ENCODE peak calls at places on chromosomes 4 and X, in four cellular contexts. One of them, this sample, is unnamed.

GRCh38 chrX:41027388-41027787 is 57.9 kb upstream of the USP9X start:
- DNase-seq in HepG2: no peak
- DNase-seq in GM12878: no peak
- DNase-seq in K562: no peak
- DNase-seq in this sample: no peak

GRCh38 chrX:13223868-13224555 is 95.8 kb downstream of the ATXN3L start:
- DNase-seq in HepG2: peak
- DNase-seq in GM12878: no peak
- DNase-seq in K562: no peak
- DNase-seq in this sample: no peak

GRCh38 chr4:41028392-41029076 is 185.8 kb downstream of the APBB2 start:
- DNase-seq in HepG2: no peak
- DNase-seq in GM12878: peak
- DNase-seq in K562: no peak
- DNase-seq in this sample: no peak

GRCh38 chr4:139488442-139488841 is 34.5 kb downstream of the RAB33B start:
- DNase-seq in HepG2: no peak
- DNase-seq in GM12878: no peak
- DNase-seq in K562: no peak
- DNase-seq in this sample: no peak

GRCh38 chrX:75118296-75118695 is 37.8 kb downstream of the ABCB7 start:
- DNase-seq in HepG2: no peak
- DNase-seq in GM12878: no peak
- DNase-seq in K562: no peak
- DNase-seq in this sample: no peak

GRCh38 chrX:3820170-3820569 is 106.7 kb upstream of the PRKX start:
- DNase-seq in HepG2: no peak
- DNase-seq in GM12878: no peak
- DNase-seq in K562: no peak
- DNase-seq in this sample: no peak

GRCh38 chrX:137600769-137601168 is 34.8 kb downstream of the ZIC3 start:
- DNase-seq in HepG2: no peak
- DNase-seq in GM12878: no peak
- DNase-seq in K562: no peak
- DNase-seq in this sample: no peak

GRCh38 chrX:111052478-111052877 is 43.5 kb upstream of the PAK3 start:
- DNase-seq in HepG2: no peak
- DNase-seq in GM12878: no peak
- DNase-seq in K562: no peak
- DNase-seq in this sample: no peak

GRCh38 chr4:151331276-151332042 is 6.1 kb upstream of the SH3D19 start:
- DNase-seq in HepG2: peak
- DNase-seq in GM12878: no peak
- DNase-seq in K562: no peak
- DNase-seq in this sample: no peak

GRCh38 chr4:138773321-138773720 is 242.3 kb upstream of the NOCT start:
- DNase-seq in HepG2: no peak
- DNase-seq in GM12878: no peak
- DNase-seq in K562: peak
- DNase-seq in this sample: no peak

GRCh38 chrX:73977542-73978169 is 326.3 kb upstream of the ZCCHC13 start:
- DNase-seq in HepG2: no peak
- DNase-seq in GM12878: peak
- DNase-seq in K562: no peak
- DNase-seq in this sample: no peak

GRCh38 chr4:189202182-189202868 is 738.3 kb upstream of the FRG1 start:
- DNase-seq in HepG2: peak
- DNase-seq in GM12878: no peak
- DNase-seq in K562: peak
- DNase-seq in this sample: peak

GRCh38 chr4:80610845-80611244 is 275.3 kb downstream of the CFAP299 start:
- DNase-seq in HepG2: no peak
- DNase-seq in GM12878: peak
- DNase-seq in K562: no peak
- DNase-seq in this sample: no peak

GRCh38 chrX:130770615-130771014 is 132.4 kb downstream of the ENOX2 start:
- DNase-seq in HepG2: no peak
- DNase-seq in GM12878: no peak
- DNase-seq in K562: no peak
- DNase-seq in this sample: no peak

GRCh38 chrX:38233891-38234807 is 13.5 kb upstream of the SRPX start:
- DNase-seq in HepG2: no peak
- DNase-seq in GM12878: no peak
- DNase-seq in K562: no peak
- DNase-seq in this sample: no peak

GRCh38 chr4:130025701-130026100 is 929.7 kb downstream of the C4orf33 start:
- DNase-seq in HepG2: no peak
- DNase-seq in GM12878: no peak
- DNase-seq in K562: no peak
- DNase-seq in this sample: no peak

GRCh38 chr4:6360385-6360784 is 90.7 kb downstream of the WFS1 start:
- DNase-seq in HepG2: no peak
- DNase-seq in GM12878: no peak
- DNase-seq in K562: no peak
- DNase-seq in this sample: peak

GRCh38 chrX:115968436-115969252 is 201.9 kb upstream of the AGTR2 start:
- DNase-seq in HepG2: no peak
- DNase-seq in GM12878: no peak
- DNase-seq in K562: no peak
- DNase-seq in this sample: peak

GRCh38 chr4:144449623-144450022 is 196.3 kb upstream of the HHIP start:
- DNase-seq in HepG2: no peak
- DNase-seq in GM12878: no peak
- DNase-seq in K562: no peak
- DNase-seq in this sample: no peak

GRCh38 chr4:186116698-186117097 is 12.2 kb downstream of the FAM149A start:
- DNase-seq in HepG2: no peak
- DNase-seq in GM12878: no peak
- DNase-seq in K562: no peak
- DNase-seq in this sample: no peak

GRCh38 chr4:88006956-88007303 is 505 bp upstream of the PKD2 start:
- DNase-seq in HepG2: no peak
- DNase-seq in GM12878: no peak
- DNase-seq in K562: no peak
- DNase-seq in this sample: peak
- TF ChIP-seq ETV6 in HepG2: no peak
- TF ChIP-seq ETV6 in GM12878: no peak
- TF ChIP-seq ETV6 in K562: no peak
- TF ChIP-seq ETV6 in this sample: no peak

DNA sequence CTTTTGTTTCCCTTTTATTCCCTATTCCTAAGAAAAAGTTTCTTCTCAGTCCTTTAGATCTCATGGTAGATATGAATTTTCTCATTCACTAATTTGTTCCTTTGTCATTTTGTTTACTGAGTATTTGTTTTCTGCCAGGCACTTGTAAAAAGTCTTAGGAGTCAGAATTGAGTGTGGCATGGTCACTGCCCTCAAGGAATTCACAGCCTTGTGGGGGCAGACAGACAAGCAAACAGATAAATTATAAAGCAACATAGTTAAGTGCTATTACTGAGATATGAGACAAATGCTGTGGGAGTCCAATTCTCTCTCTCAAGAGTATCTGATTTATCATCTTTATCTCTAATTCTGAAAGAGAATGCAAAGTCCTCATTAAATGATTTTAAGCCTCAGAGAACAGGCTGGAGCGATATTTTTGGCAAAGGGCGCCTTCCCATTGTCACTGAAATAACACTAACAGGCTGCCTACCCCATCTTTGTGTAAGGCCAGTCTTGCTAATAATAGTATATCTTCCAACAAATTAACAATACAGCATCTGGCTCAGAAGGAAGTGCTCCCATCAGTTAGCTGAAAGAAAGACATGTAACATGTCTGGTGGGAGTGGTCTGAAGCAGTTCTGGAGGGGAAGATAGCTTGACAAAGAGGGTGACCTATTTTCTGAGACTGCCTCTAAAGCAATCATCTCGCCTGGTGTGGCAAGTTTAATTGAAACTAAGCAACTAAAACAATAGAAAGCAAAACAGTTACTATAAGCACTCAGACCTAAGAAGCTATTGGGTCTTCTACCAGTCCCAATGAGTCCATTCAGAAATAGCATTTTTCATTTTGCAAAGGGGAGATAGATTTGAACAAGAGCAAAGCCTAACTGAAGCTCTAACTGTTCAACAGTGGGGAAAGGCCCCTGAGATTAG is 61.4 kb upstream of the AMOT start:
- DNase-seq in HepG2: no peak
- DNase-seq in GM12878: no peak
- DNase-seq in K562: no peak
- DNase-seq in this sample: no peak
- TF ChIP-seq ETV6 in HepG2: no peak
- TF ChIP-seq ETV6 in GM12878: no peak
- TF ChIP-seq ETV6 in K562: no peak
- TF ChIP-seq ETV6 in this sample: no peak

DNA sequence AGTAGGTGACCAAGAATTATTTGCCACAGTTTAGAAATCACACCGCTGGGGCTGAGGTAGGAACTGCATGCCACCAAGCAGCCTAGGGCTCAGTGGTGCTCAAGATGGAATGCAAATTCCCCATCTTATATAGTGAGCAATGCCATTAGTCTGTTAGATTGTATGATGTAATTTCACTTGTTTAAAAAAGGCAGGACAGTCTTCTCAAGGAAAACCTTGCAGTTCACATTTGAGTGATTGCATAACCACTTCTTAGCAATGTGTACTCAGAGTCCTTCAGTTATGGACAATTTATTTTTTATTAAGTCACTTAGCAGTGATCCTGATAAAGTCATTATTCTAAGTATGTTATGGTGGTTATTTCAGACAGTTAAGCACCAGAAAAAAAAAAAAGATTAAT is 142.9 kb upstream of the SFRP2 start:
- DNase-seq in HepG2: no peak
- DNase-seq in GM12878: no peak
- DNase-seq in K562: no peak
- DNase-seq in this sample: no peak
- TF ChIP-seq ETV6 in HepG2: no peak
- TF ChIP-seq ETV6 in GM12878: no peak
- TF ChIP-seq ETV6 in K562: no peak
- TF ChIP-seq ETV6 in this sample: no peak

GRCh38 chr4:76582074-76582816 is 147.2 kb downstream of the SHROOM3 start:
- DNase-seq in HepG2: no peak
- DNase-seq in GM12878: no peak
- DNase-seq in K562: no peak
- DNase-seq in this sample: no peak

GRCh38 chr4:76578002-76578560 is 143.1 kb downstream of the SHROOM3 start:
- DNase-seq in HepG2: no peak
- DNase-seq in GM12878: no peak
- DNase-seq in K562: no peak
- DNase-seq in this sample: no peak

GRCh38 chr4:76581276-76581675 is 146.2 kb downstream of the SHROOM3 start:
- DNase-seq in HepG2: no peak
- DNase-seq in GM12878: no peak
- DNase-seq in K562: no peak
- DNase-seq in this sample: no peak

GRCh38 chr4:76576824-76577223 is 141.8 kb downstream of the SHROOM3 start:
- DNase-seq in HepG2: no peak
- DNase-seq in GM12878: no peak
- DNase-seq in K562: no peak
- DNase-seq in this sample: no peak

GRCh38 chr4:76579596-76580375 is 144.8 kb downstream of the SHROOM3 start:
- DNase-seq in HepG2: no peak
- DNase-seq in GM12878: no peak
- DNase-seq in K562: no peak
- DNase-seq in this sample: no peak
- TF ChIP-seq ETV6 in HepG2: no peak
- TF ChIP-seq ETV6 in GM12878: no peak
- TF ChIP-seq ETV6 in K562: no peak
- TF ChIP-seq ETV6 in this sample: no peak

DNA sequence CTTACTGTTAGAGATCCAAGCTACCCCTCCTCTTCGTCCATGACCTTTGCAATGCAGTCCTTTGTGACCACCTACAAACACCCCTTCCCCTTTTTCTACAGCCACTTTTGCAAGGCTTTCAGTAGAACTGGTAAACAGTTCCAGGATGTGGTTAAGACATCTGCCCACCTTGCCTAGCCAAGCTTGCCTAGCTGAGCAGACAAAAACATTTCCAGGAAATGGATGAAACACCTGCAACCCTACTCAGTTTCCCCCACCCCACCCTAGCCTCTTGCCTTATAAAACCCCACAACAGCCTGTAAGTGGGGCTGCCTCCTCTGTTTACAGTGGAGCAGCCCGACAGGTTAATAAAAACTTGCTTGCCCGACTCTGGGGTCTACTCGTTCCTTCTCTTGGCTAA is 133.8 kb downstream of the ZC4H2 start:
- DNase-seq in HepG2: no peak
- DNase-seq in GM12878: no peak
- DNase-seq in K562: no peak
- DNase-seq in this sample: no peak
- TF ChIP-seq ETV6 in HepG2: no peak
- TF ChIP-seq ETV6 in GM12878: no peak
- TF ChIP-seq ETV6 in K562: no peak
- TF ChIP-seq ETV6 in this sample: no peak

DNA sequence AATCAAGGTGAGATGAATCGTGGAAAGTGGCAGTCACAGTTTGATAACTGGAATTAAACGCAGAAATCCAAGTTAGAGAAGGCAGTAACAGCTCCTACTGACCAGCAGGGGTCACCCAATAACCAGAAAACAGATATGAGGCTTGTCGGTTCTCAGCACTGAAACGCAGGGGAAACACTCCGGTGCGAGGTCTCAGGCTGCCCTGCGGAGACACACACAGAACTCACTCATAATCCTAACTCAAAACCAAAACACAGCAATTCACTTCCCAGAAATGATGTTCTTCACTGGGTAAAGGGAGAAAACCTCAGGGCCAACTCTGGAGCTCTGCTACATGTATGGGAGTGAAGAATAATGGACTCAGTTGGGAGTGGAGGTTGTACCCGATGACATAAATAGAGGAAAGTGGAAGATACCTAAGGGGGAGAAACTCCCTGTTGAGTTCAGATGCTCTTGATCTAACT is 384.4 kb downstream of the RAPGEF2 start:
- DNase-seq in HepG2: peak
- DNase-seq in GM12878: peak
- DNase-seq in K562: peak
- DNase-seq in this sample: peak
- TF ChIP-seq ETV6 in HepG2: no peak
- TF ChIP-seq ETV6 in GM12878: no peak
- TF ChIP-seq ETV6 in K562: no peak
- TF ChIP-seq ETV6 in this sample: no peak

GRCh38 chr4:74202062-74202586 is 44.2 kb downstream of the MTHFD2L start:
- DNase-seq in HepG2: peak
- DNase-seq in GM12878: no peak
- DNase-seq in K562: no peak
- DNase-seq in this sample: no peak
- TF ChIP-seq ETV6 in HepG2: no peak
- TF ChIP-seq ETV6 in GM12878: no peak
- TF ChIP-seq ETV6 in K562: no peak
- TF ChIP-seq ETV6 in this sample: no peak

GRCh38 chrX:16869393-16870094 is 618 bp downstream of the RBBP7 start:
- DNase-seq in HepG2: no peak
- DNase-seq in GM12878: no peak
- DNase-seq in K562: peak
- DNase-seq in this sample: peak
- TF ChIP-seq ETV6 in HepG2: no peak
- TF ChIP-seq ETV6 in GM12878: no peak
- TF ChIP-seq ETV6 in K562: no peak
- TF ChIP-seq ETV6 in this sample: no peak

This sample was measured in WTC11.